ENCODE peak calls at places on chromosomes 12 and 14, in four cellular contexts. I is WTC11, S is K562, O is HepG2. W is an unnamed sample.

GRCh38 chr12:98870521-98870920 is 225.4 kb downstream of the APAF1 start:
- DNase-seq in I (no peak), S (no peak), O (no peak), W (no peak)

GRCh38 chr14:87705439-87705896 is 287.5 kb downstream of the GALC start:
- DNase-seq in S (no peak), O (no peak), I (no peak), W (no peak)

GRCh38 chr12:70049596-70050360 is 193.5 kb upstream of the CNOT2 start:
- DNase-seq in O (no peak), S (peak), I (no peak), W (peak)

GRCh38 chr12:123091230-123091629 is 59.7 kb downstream of the PITPNM2 start:
- DNase-seq in S (peak), I (no peak), O (no peak), W (no peak)

GRCh38 chr12:72491399-72491798 is 219.2 kb downstream of the TRHDE start:
- DNase-seq in S (no peak), I (no peak), O (no peak), W (no peak)

GRCh38 chr14:58944226-58944769 is 244.2 kb upstream of the DAAM1 start:
- DNase-seq in O (no peak), I (peak), S (no peak), W (no peak)

GRCh38 chr12:120104924-120105323 is 11.6 kb downstream of the RAB35 start:
- DNase-seq in S (no peak), I (no peak), O (no peak), W (no peak)

GRCh38 chr12:19166956-19167355 is 37.4 kb downstream of the PLEKHA5 start:
- DNase-seq in O (no peak), S (no peak), I (no peak), W (no peak)

GRCh38 chr14:34623506-34623905 is 6.4 kb downstream of the SNX6 start:
- DNase-seq in S (no peak), I (no peak), O (no peak), W (no peak)

GRCh38 chr12:34401659-34402227 is 379.4 kb downstream of the ALG10 start:
- DNase-seq in O (no peak), S (peak), I (peak), W (no peak)

GRCh38 chr12:47393403-47393790 is 312.4 kb downstream of the RPAP3 start:
- DNase-seq in I (no peak), O (no peak), S (no peak), W (no peak)

GRCh38 chr14:51002406-51002984 is 58.2 kb upstream of the PYGL start:
- DNase-seq in S (no peak), O (no peak), I (no peak), W (no peak)

GRCh38 chr12:87202189-87202588 is 827.0 kb downstream of the C12orf50 start:
- DNase-seq in S (no peak), I (no peak), O (no peak), W (no peak)

GRCh38 chr12:43347026-43347425 is 205.0 kb downstream of the ADAMTS20 start:
- DNase-seq in S (no peak), O (no peak), I (no peak), W (no peak)

GRCh38 chr12:11981174-11981733 is 89.5 kb upstream of the BCL2L14 start:
- DNase-seq in I (no peak), S (no peak), O (no peak), W (peak)

GRCh38 chr14:97458302-97459137 is 661.3 kb downstream of the VRK1 start:
- DNase-seq in I (peak), S (no peak), O (no peak), W (no peak)

GRCh38 chr12:67991158-67991557 is 1.9 kb downstream of the IFNG-AS1 start:
- DNase-seq in S (no peak), O (no peak), I (no peak), W (no peak)

GRCh38 chr12:11863478-11863906 is 207.2 kb upstream of the BCL2L14 start:
- DNase-seq in I (no peak), O (no peak), S (no peak), W (no peak)

GRCh38 chr12:82910246-82910893 is 223.7 kb downstream of the TMTC2 start:
- DNase-seq in O (no peak), S (no peak), I (peak), W (no peak)

GRCh38 chr14:75196468-75196867 is 20.1 kb upstream of the TMED10 start:
- DNase-seq in I (no peak), S (no peak), O (peak), W (no peak)

GRCh38 chr12:72057330-72057911 is 118.8 kb downstream of the TPH2 start:
- DNase-seq in I (no peak), S (no peak), O (no peak), W (no peak)

GRCh38 chr12:74889563-74890236 is 319.9 kb downstream of the KCNC2 start:
- DNase-seq in S (no peak), I (no peak), O (no peak), W (no peak)

GRCh38 chr14:73180385-73180805 is 44.1 kb downstream of the PSEN1 start:
- DNase-seq in S (no peak), I (no peak), O (peak), W (no peak)

GRCh38 chr12:45801625-45802024 is 72.1 kb downstream of the ARID2 start:
- DNase-seq in O (no peak), S (no peak), I (no peak), W (no peak)

GRCh38 chr12:26319511-26319910 is 124.1 kb downstream of the SSPN start:
- DNase-seq in S (no peak), O (peak), I (no peak), W (no peak)

GRCh38 chr14:23095196-23096108 is at the start of gene C14orf119:
- DNase-seq in O (peak), S (peak), I (peak), W (peak)

GRCh38 chr14:89110110-89110509 is 285.7 kb downstream of the TTC8 start:
- DNase-seq in I (no peak), S (no peak), O (no peak), W (no peak)

GRCh38 chr12:51836012-51836832 is 12.3 kb downstream of the FIGNL2 start:
- DNase-seq in I (peak), O (no peak), S (no peak), W (no peak)

GRCh38 chr12:19036673-19037357 is 92.7 kb upstream of the PLEKHA5 start:
- DNase-seq in O (no peak), I (no peak), S (no peak), W (no peak)

GRCh38 chr14:55366271-55366670 is 45.4 kb downstream of the ATG14 start:
- DNase-seq in O (no peak), S (no peak), I (no peak), W (no peak)

GRCh38 chr12:105960319-105961076 is 178.3 kb downstream of the NUAK1 start:
- DNase-seq in I (no peak), S (no peak), O (no peak), W (no peak)

GRCh38 chr12:627285-627684 is 36.0 kb downstream of the NINJ2 start:
- DNase-seq in O (no peak), S (no peak), I (no peak), W (no peak)

GRCh38 chr12:625998-626397 is 37.2 kb downstream of the NINJ2 start:
- DNase-seq in O (no peak), I (no peak), S (no peak), W (no peak)

GRCh38 chr12:622420-622819 is 40.8 kb downstream of the NINJ2 start:
- DNase-seq in I (no peak), O (no peak), S (no peak), W (no peak)

GRCh38 chr12:623865-624372 is 39.3 kb downstream of the NINJ2 start:
- DNase-seq in O (no peak), I (no peak), S (no peak), W (no peak)

DNA sequence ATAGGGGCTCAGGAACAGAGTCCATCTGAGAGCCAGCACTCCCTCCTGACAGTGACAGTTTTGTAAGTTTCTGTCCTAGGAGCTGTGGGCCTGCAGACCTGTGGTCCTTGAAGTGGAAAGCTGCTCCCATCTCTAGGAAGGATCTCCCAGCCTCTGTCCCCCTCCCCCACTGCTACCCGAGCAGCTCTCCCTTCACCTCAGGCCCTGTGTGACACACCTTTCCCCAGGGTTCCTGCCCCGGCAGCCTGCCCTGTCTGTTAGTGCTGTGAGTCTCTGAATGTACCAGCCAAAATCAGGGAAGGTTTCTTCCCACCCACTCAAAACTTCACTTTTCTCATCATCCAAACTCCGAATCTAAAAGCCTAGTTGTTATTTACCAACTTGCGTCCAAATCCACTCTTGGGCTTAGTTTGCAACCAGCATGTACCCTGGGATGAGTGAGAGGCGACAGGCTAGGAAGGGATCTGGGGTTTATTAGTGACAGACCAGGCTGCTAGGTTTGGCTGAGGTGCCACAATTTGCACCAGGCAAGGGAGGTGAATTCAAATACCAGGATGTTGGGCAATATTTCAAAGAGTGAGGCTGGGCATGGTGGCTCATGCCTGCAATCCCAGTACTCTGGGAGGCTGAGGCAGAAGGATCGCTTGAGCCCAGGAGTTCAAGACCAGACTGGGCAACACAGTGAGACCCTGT is 39.9 kb downstream of the NINJ2 start:
- DNase-seq in S (no peak), I (no peak), O (no peak), W (no peak)
- TF ChIP-seq CREM in S (no peak), I (no peak), O (no peak), W (no peak)

GRCh38 chr14:69056389-69056788 is 77.3 kb upstream of the ACTN1 start:
- DNase-seq in I (peak), S (no peak), O (no peak), W (no peak)

GRCh38 chr14:69064596-69064995 is 85.5 kb upstream of the ACTN1 start:
- DNase-seq in O (peak), S (no peak), I (no peak), W (no peak)

GRCh38 chr14:69055973-69056372 is 76.9 kb upstream of the ACTN1 start:
- DNase-seq in I (no peak), O (no peak), S (no peak), W (no peak)

GRCh38 chr14:69055125-69055524 is 76.0 kb upstream of the ACTN1 start:
- DNase-seq in S (no peak), O (no peak), I (no peak), W (no peak)

DNA sequence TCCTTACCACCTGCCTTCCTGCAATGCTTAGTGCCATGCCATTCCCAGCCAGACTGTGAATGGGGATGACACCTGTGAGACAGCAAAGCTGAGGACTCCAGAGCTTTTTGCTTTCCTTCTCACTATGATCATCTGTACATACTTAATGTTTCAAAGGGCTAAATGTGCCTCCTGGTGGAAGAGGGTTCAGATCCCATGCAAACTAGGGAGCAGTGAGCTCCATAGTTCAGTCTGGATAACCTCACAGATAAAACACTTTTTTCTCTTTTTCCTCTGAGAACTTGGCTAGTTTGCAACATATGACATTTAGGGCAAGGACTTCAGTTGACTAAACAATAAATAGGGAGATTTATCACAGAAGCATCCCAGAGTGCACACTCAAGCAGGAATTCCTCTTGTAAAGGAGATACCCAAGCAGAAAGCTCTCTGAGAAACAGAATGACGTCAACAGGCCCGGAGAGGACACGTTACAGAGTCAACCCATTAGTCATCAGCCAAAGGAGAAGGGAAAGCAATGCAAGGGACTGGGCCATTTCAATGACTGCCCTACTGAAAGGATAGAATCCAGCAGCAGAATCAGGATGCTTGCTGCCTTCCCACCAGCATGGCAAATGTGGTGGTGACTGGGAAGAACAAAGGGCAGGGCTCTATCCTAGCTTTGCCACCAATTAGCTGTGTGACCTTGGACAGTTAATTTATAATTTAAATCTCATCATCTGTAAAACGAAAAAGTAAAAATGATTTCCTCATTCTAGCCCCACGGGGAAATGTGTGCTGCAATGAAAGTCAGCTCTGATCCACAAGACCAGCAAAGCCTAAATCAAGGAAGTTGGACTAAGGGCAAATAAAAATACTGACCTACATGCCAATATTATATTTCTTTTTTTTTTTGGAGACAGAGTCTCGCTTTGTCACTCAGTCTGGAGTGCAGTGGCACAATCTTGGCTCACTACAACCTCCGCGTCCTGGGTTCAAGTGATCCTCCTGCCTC is 80.9 kb upstream of the ACTN1 start:
- DNase-seq in S (no peak), O (no peak), I (no peak), W (no peak)
- TF ChIP-seq CREM in S (no peak), O (no peak), I (no peak), W (no peak)

GRCh38 chr12:76591461-76591860 is 31.9 kb upstream of the OSBPL8 start:
- DNase-seq in O (no peak), I (no peak), S (no peak), W (no peak)

GRCh38 chr12:76583301-76583700 is 23.7 kb upstream of the OSBPL8 start:
- DNase-seq in S (no peak), I (no peak), O (no peak), W (no peak)

GRCh38 chr12:76587428-76588178 is 28.0 kb upstream of the OSBPL8 start:
- DNase-seq in I (no peak), O (no peak), S (no peak), W (no peak)

GRCh38 chr12:76588881-76589565 is 29.5 kb upstream of the OSBPL8 start:
- DNase-seq in S (no peak), O (no peak), I (no peak), W (no peak)

DNA sequence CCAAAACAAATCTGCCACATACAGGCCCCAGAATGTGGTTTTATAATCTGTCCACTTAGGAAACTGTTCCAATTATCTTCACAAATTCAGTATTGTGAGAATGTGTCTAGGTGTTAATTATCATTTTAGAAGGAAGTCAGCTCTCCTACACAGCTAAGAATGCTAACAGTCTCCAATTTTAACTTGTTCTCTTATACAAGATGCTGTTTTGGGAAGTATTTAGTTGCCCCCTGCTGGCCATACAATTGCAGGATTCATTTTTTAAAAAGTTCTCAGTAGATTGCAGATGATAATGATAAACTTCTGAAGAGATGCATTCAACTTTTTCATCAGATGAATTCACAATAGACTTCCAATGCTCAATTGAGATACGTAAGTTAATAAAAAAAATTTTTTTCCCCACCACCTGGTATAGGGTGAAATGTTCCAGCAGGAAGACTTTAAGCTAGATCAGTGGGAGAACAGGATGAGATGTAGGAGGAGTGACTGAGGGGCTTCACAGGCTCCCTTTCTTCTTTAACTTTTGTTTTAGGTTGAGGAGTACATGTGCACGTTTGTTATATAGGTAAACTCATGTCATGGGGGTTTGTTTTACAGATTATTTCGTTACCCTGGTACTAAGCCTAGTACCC is 27.3 kb upstream of the OSBPL8 start:
- DNase-seq in O (peak), I (no peak), S (peak), W (no peak)
- TF ChIP-seq CREM in O (no peak), I (no peak), S (no peak), W (no peak)

GRCh38 chr12:104010800-104011199 is 39.2 kb downstream of the GLT8D2 start:
- DNase-seq in S (no peak), I (no peak), O (no peak), W (no peak)
- TF ChIP-seq CREM in S (no peak), I (no peak), O (no peak), W (no peak)

W was measured in GM12878.